ENCODE peak calls at places on chromosomes 6 and 20, in four cellular contexts. One of them, this sample, is unnamed.

GRCh38 chr20:51487525-51488279 is 54.8 kb downstream of the NFATC2 start:
- DNase-seq in HepG2: peak; percentile 29
- DNase-seq in transverse colon: no peak
- DNase-seq in Panc1: peak; percentile 63
- DNase-seq in this sample: no peak

GRCh38 chr20:29300579-29301551 is 1956.6 kb upstream of the DEFB115 start:
- DNase-seq in HepG2: no peak
- DNase-seq in transverse colon: no peak
- DNase-seq in Panc1: no peak
- DNase-seq in this sample: no peak

GRCh38 chr20:58829531-58829941 is 21.2 kb downstream of the GNAS-AS1 start:
- DNase-seq in HepG2: no peak
- DNase-seq in transverse colon: no peak
- DNase-seq in Panc1: no peak
- DNase-seq in this sample: no peak

GRCh38 chr6:151181701-151182367 is 57.9 kb upstream of the AKAP12 start:
- DNase-seq in HepG2: no peak
- DNase-seq in transverse colon: no peak
- DNase-seq in Panc1: no peak
- DNase-seq in this sample: no peak

GRCh38 chr6:127114214-127114613 is 4.3 kb upstream of the RSPO3 start:
- DNase-seq in HepG2: no peak
- DNase-seq in transverse colon: no peak
- DNase-seq in Panc1: no peak
- DNase-seq in this sample: no peak

GRCh38 chr6:125789576-125790402 is 971 bp upstream of the NCOA7 start:
- DNase-seq in HepG2: peak; percentile 54
- DNase-seq in transverse colon: peak; percentile 58
- DNase-seq in Panc1: peak; percentile 53
- DNase-seq in this sample: peak; percentile 41

GRCh38 chr20:23362392-23363256 is 642 bp downstream of the GZF1 start:
- DNase-seq in HepG2: peak; percentile 46
- DNase-seq in transverse colon: peak; percentile 45
- DNase-seq in Panc1: no peak
- DNase-seq in this sample: peak; percentile 44

GRCh38 chr6:138110229-138110628 is 3.0 kb upstream of the PERP start:
- DNase-seq in HepG2: no peak
- DNase-seq in transverse colon: no peak
- DNase-seq in Panc1: no peak
- DNase-seq in this sample: no peak

GRCh38 chr20:7285918-7286556 is 518.6 kb downstream of the BMP2 start:
- DNase-seq in HepG2: peak; percentile 80
- DNase-seq in transverse colon: peak; percentile 67
- DNase-seq in Panc1: peak; percentile 76
- DNase-seq in this sample: peak; percentile 79

DNA sequence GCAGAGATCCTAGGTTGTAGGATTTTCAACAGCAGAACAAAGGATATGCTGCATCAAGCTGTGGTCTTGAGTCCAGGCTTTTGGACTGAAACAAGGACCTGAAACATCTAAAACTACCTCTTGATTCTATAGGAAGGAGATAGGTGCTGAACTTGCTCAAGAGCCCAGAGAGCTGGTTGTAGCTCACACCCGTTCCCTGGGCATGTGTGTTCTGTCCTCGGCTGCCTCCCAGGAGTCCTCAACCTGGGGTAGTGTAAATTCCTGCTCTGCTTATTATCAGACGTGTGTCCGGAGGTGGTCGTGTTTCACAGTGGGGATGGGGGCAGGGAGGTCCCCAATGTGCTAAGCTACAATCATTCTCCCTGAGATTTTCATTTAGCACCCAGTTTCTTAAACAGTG is 4.8 kb downstream of the NOP56 start:
- DNase-seq in HepG2: no peak
- DNase-seq in transverse colon: no peak
- DNase-seq in Panc1: no peak
- DNase-seq in this sample: no peak
- TF ChIP-seq POLR2AphosphoS5 in HepG2: no peak
- TF ChIP-seq POLR2AphosphoS5 in transverse colon: no peak
- TF ChIP-seq POLR2AphosphoS5 in Panc1: no peak
- TF ChIP-seq POLR2AphosphoS5 in this sample: no peak

GRCh38 chr20:10641467-10641866 is 32.3 kb downstream of the JAG1 start:
- DNase-seq in HepG2: no peak
- DNase-seq in transverse colon: no peak
- DNase-seq in Panc1: no peak
- DNase-seq in this sample: no peak
- TF ChIP-seq POLR2AphosphoS5 in HepG2: no peak
- TF ChIP-seq POLR2AphosphoS5 in transverse colon: no peak
- TF ChIP-seq POLR2AphosphoS5 in Panc1: no peak
- TF ChIP-seq POLR2AphosphoS5 in this sample: no peak

GRCh38 chr6:31847276-31847978 is 15.2 kb downstream of the NEU1 start:
- DNase-seq in HepG2: no peak
- DNase-seq in transverse colon: no peak
- DNase-seq in Panc1: no peak
- DNase-seq in this sample: no peak

GRCh38 chr6:31838968-31839367 is 11.4 kb downstream of the HSPA1B start:
- DNase-seq in HepG2: no peak
- DNase-seq in transverse colon: no peak
- DNase-seq in Panc1: no peak
- DNase-seq in this sample: no peak

GRCh38 chr6:31842056-31842455 is 14.5 kb downstream of the HSPA1B start:
- DNase-seq in HepG2: no peak
- DNase-seq in transverse colon: no peak
- DNase-seq in Panc1: no peak
- DNase-seq in this sample: no peak

DNA sequence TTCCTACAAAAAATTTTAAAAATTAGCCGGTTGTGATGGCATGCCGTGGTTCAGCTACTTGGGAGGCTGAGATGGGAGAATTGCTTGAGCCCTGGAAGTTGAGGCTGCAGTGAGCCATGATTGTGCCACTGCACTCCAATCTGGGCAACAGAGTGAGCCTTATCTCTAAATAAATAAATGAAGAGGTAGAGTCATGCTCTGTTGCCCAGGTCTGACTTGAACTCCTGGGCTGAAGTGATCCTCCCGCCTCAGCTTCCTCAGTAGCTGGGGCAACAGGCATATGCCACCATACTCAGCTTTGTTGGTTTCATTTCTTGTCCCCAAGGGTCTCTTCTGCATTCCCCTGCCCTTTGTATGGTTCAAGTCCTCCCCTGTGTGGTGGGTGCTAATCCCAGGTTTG is 17.0 kb downstream of the HSPA1B start:
- DNase-seq in HepG2: no peak
- DNase-seq in transverse colon: no peak
- DNase-seq in Panc1: no peak
- DNase-seq in this sample: no peak
- TF ChIP-seq POLR2AphosphoS5 in HepG2: no peak
- TF ChIP-seq POLR2AphosphoS5 in transverse colon: no peak
- TF ChIP-seq POLR2AphosphoS5 in Panc1: no peak
- TF ChIP-seq POLR2AphosphoS5 in this sample: no peak

DNA sequence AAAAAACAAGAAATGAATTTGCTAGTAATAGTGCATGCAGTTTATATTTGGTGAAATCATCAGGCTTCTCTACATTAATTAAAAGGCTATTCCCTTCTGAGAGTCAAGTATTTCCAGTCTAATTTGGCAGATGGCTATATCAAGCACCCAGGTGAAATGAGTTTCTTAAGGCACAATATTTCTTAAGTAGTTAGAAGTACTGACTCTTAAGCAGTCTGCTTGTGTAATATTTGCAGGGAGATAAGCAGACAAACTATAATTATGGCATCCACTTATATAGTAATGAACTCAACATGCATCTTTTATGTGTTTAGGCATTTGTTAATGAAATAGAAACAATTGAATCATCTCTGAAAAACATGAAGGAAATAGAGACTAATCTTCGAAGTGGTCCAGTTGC is 189.2 kb downstream of the UTRN start:
- DNase-seq in HepG2: no peak
- DNase-seq in transverse colon: no peak
- DNase-seq in Panc1: no peak
- DNase-seq in this sample: no peak
- TF ChIP-seq POLR2AphosphoS5 in HepG2: no peak
- TF ChIP-seq POLR2AphosphoS5 in transverse colon: no peak
- TF ChIP-seq POLR2AphosphoS5 in Panc1: no peak
- TF ChIP-seq POLR2AphosphoS5 in this sample: no peak

GRCh38 chr6:3625980-3626533 is 125.5 kb downstream of the PXDC1 start:
- DNase-seq in HepG2: no peak
- DNase-seq in transverse colon: no peak
- DNase-seq in Panc1: no peak
- DNase-seq in this sample: no peak
- TF ChIP-seq POLR2AphosphoS5 in HepG2: no peak
- TF ChIP-seq POLR2AphosphoS5 in transverse colon: no peak
- TF ChIP-seq POLR2AphosphoS5 in Panc1: no peak
- TF ChIP-seq POLR2AphosphoS5 in this sample: no peak

DNA sequence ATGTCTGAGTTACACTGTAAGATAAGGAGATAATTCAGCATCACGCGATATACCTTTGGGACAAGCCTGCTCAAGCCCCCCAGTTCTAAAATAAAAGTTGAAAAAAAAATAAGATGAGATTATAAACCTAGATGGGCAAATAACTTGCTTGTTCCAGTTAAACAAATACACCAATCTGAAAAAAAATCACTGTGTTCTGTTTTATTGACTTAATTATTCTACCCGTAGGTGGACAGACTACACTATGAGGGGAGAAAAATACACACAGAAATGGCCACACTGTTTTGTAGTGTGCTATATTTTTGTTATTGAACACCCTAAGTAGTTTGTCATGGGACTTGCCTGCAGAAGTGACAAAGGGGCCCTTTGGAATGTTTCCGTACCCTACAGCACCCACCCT is 70.9 kb downstream of the CRYBG1 start:
- DNase-seq in HepG2: no peak
- DNase-seq in transverse colon: no peak
- DNase-seq in Panc1: no peak
- DNase-seq in this sample: no peak
- TF ChIP-seq POLR2AphosphoS5 in HepG2: no peak
- TF ChIP-seq POLR2AphosphoS5 in transverse colon: no peak
- TF ChIP-seq POLR2AphosphoS5 in Panc1: no peak
- TF ChIP-seq POLR2AphosphoS5 in this sample: no peak

GRCh38 chr6:107107791-107108190 is 7.5 kb downstream of the BEND3 start:
- DNase-seq in HepG2: no peak
- DNase-seq in transverse colon: no peak
- DNase-seq in Panc1: no peak
- DNase-seq in this sample: no peak

GRCh38 chr6:107108201-107108890 is 7.0 kb downstream of the BEND3 start:
- DNase-seq in HepG2: no peak
- DNase-seq in transverse colon: no peak
- DNase-seq in Panc1: no peak
- DNase-seq in this sample: no peak

GRCh38 chr6:107105511-107106116 is 9.7 kb downstream of the BEND3 start:
- DNase-seq in HepG2: no peak
- DNase-seq in transverse colon: no peak
- DNase-seq in Panc1: no peak
- DNase-seq in this sample: no peak

GRCh38 chr6:107103082-107103481 is 12.2 kb downstream of the BEND3 start:
- DNase-seq in HepG2: no peak
- DNase-seq in transverse colon: no peak
- DNase-seq in Panc1: no peak
- DNase-seq in this sample: peak; percentile 19

GRCh38 chr6:107106165-107106564 is 9.2 kb downstream of the BEND3 start:
- DNase-seq in HepG2: no peak
- DNase-seq in transverse colon: no peak
- DNase-seq in Panc1: no peak
- DNase-seq in this sample: no peak
- TF ChIP-seq POLR2AphosphoS5 in HepG2: no peak
- TF ChIP-seq POLR2AphosphoS5 in transverse colon: no peak
- TF ChIP-seq POLR2AphosphoS5 in Panc1: no peak
- TF ChIP-seq POLR2AphosphoS5 in this sample: no peak

GRCh38 chr6:25700841-25701240 is 48.8 kb downstream of the SCGN start:
- DNase-seq in HepG2: no peak
- DNase-seq in transverse colon: no peak
- DNase-seq in Panc1: no peak
- DNase-seq in this sample: no peak
- TF ChIP-seq POLR2AphosphoS5 in HepG2: no peak
- TF ChIP-seq POLR2AphosphoS5 in transverse colon: no peak
- TF ChIP-seq POLR2AphosphoS5 in Panc1: no peak
- TF ChIP-seq POLR2AphosphoS5 in this sample: no peak

This sample was measured in stomach.